ENCODE peak calls at places on chromosomes 2 and 18, in eight cellular contexts. V is GM23248, F is fibroblast of lung, Y is DND-41, B is K562, D is MM.1S, R is neural progenitor cell, N is neuronal stem cell. M is an unnamed sample.

GRCh38 chr2:220198911-220199310 is 571.5 kb downstream of the SLC4A3 start:
- DNase-seq in N (no peak), R (no peak), D (no peak), V (peak), B (no peak), Y (no peak), F (peak), M (no peak)

GRCh38 chr2:31935370-31935769 is 75.4 kb downstream of the MEMO1 start:
- DNase-seq in Y (no peak), D (no peak), F (no peak), B (no peak), R (no peak), N (no peak), V (no peak), M (no peak)

GRCh38 chr2:12709207-12709522 is 7.6 kb upstream of the TRIB2 start:
- DNase-seq in V (no peak), F (no peak), R (no peak), Y (peak), D (no peak), B (no peak), N (no peak), M (no peak)

GRCh38 chr2:222572264-222572721 is 83.6 kb downstream of the FARSB start:
- DNase-seq in Y (no peak), N (no peak), V (no peak), F (no peak), R (no peak), D (peak), B (no peak), M (no peak)

GRCh38 chr2:223069465-223069864 is 17.5 kb downstream of the KCNE4 start:
- DNase-seq in V (no peak), N (no peak), D (no peak), F (no peak), Y (no peak), B (no peak), R (no peak), M (no peak)

GRCh38 chr2:232537079-232537478 is 2.4 kb upstream of the CHRNG start:
- DNase-seq in V (no peak), B (peak), D (no peak), N (no peak), Y (no peak), R (peak), F (no peak), M (no peak)

GRCh38 chr2:215367647-215368492 is 56.0 kb downstream of the ATIC start:
- DNase-seq in Y (no peak), F (peak), V (peak), B (no peak), R (no peak), D (no peak), N (no peak), M (no peak)

GRCh38 chr2:63790913-63791312 is 50.8 kb upstream of the UGP2 start:
- DNase-seq in F (peak), V (peak), B (no peak), Y (no peak), D (no peak), R (no peak), N (no peak), M (no peak)

GRCh38 chr18:21894619-21895367 is 154.2 kb downstream of the MIB1 start:
- DNase-seq in B (no peak), D (no peak), N (no peak), V (peak), R (no peak), F (peak), Y (no peak), M (no peak)

GRCh38 chr2:108403494-108403893 is 25.7 kb downstream of the SULT1C4 start:
- DNase-seq in B (no peak), R (peak), F (peak), V (peak), D (no peak), N (no peak), Y (no peak), M (no peak)

GRCh38 chr2:152062130-152063091 is 36.4 kb downstream of the CACNB4 start:
- DNase-seq in D (no peak), N (no peak), F (peak), R (no peak), B (no peak), Y (no peak), V (peak), M (no peak)

GRCh38 chr2:5391361-5391760 is 300.8 kb upstream of the SOX11 start:
- DNase-seq in F (peak), R (no peak), Y (no peak), V (no peak), B (no peak), N (no peak), D (no peak), M (no peak)

GRCh38 chr2:14197293-14197692 is 435.2 kb upstream of the LRATD1 start:
- DNase-seq in R (no peak), V (no peak), Y (no peak), B (no peak), D (no peak), F (no peak), N (no peak), M (no peak)

GRCh38 chr2:124145982-124146381 is 120.9 kb downstream of the CNTNAP5 start:
- DNase-seq in N (no peak), B (no peak), Y (no peak), V (no peak), F (no peak), R (no peak), D (peak), M (no peak)

GRCh38 chr18:21191596-21192307 is 50.3 kb upstream of the GREB1L start:
- DNase-seq in D (no peak), B (peak), F (peak), Y (peak), V (peak), N (no peak), R (peak), M (no peak)

GRCh38 chr18:75437979-75438378 is 10.5 kb upstream of the SMIM21 start:
- DNase-seq in N (no peak), R (no peak), Y (no peak), B (no peak), F (no peak), D (no peak), V (no peak), M (no peak)

GRCh38 chr2:164981217-164981990 is 26.1 kb upstream of the SLC38A11 start:
- DNase-seq in N (no peak), V (peak), R (no peak), D (no peak), F (no peak), Y (no peak), B (no peak), M (no peak)

GRCh38 chr2:241050624-241051577 is 51.2 kb downstream of the MTERF4 start:
- DNase-seq in B (no peak), D (no peak), N (no peak), R (no peak), Y (no peak), F (no peak), V (no peak), M (peak)

GRCh38 chr2:151374426-151374825 is 17.0 kb downstream of the TNFAIP6 start:
- DNase-seq in V (peak), B (peak), R (no peak), N (no peak), F (peak), Y (no peak), D (no peak), M (no peak)

GRCh38 chr2:84971799-84972790 is 1.1 kb downstream of the KCMF1 start:
- DNase-seq in B (no peak), N (no peak), V (peak), Y (peak), D (peak), F (peak), R (peak), M (peak)

GRCh38 chr2:23510471-23510870 is 125.5 kb downstream of the KLHL29 start:
- DNase-seq in R (no peak), V (no peak), F (no peak), D (no peak), Y (no peak), B (no peak), N (no peak), M (no peak)

GRCh38 chr2:95158891-95159619 is 593 bp downstream of the ZNF514 start:
- DNase-seq in B (peak), N (peak), D (no peak), R (peak), V (peak), Y (no peak), F (peak), M (peak)

GRCh38 chr2:161946489-161947107 is 127.4 kb downstream of the DPP4 start:
- DNase-seq in B (no peak), V (peak), D (peak), R (peak), N (peak), Y (peak), F (peak), M (no peak)

GRCh38 chr2:65291221-65292094 is 63.8 kb downstream of the ACTR2 start:
- DNase-seq in V (no peak), Y (no peak), N (no peak), B (no peak), D (no peak), R (no peak), F (no peak), M (no peak)

GRCh38 chr2:217262916-217263315 is 403.1 kb upstream of the TNP1 start:
- DNase-seq in V (no peak), N (no peak), D (no peak), R (no peak), B (no peak), F (no peak), Y (no peak), M (no peak)

GRCh38 chr2:55358451-55358850 is 61.2 kb downstream of the CCDC88A start:
- DNase-seq in V (no peak), F (no peak), D (no peak), N (no peak), R (no peak), B (no peak), Y (no peak), M (no peak)

GRCh38 chr2:55357164-55357563 is 62.5 kb downstream of the CCDC88A start:
- DNase-seq in N (no peak), R (no peak), V (no peak), F (no peak), Y (no peak), B (no peak), D (no peak), M (no peak)

GRCh38 chr2:55363636-55364035 is 56.0 kb downstream of the CCDC88A start:
- DNase-seq in Y (no peak), B (no peak), R (no peak), D (no peak), V (no peak), N (no peak), F (no peak), M (no peak)

GRCh38 chr2:55361465-55362189 is 58.0 kb downstream of the CCDC88A start:
- DNase-seq in N (no peak), D (peak), F (no peak), B (no peak), R (no peak), V (no peak), Y (no peak), M (no peak)

DNA sequence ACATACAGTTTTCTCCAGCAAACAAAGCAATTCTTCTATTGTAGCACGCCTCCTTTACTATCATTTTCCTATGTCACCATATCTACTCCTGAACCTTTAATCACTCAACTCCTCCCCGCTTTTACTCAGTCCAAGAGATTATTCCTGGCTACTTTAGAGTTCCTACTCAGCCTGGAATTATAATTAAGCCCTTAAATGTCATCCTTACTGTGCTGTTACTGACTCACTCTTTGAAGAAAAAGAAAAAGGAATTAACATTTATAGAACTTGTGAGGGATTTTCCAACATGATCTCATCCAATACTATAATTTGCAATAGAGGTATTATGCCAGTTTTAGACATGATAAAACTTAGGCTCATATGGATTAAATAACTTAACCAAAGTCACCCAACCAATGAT is 61.7 kb downstream of the CCDC88A start:
- DNase-seq in Y (no peak), V (peak), R (no peak), F (no peak), D (no peak), N (no peak), B (no peak), M (no peak)
- H3K9ac ChIP-seq in Y (no peak), V (no peak), R (no peak), F (no peak), D (no peak), N (no peak), B (no peak), M (no peak)

DNA sequence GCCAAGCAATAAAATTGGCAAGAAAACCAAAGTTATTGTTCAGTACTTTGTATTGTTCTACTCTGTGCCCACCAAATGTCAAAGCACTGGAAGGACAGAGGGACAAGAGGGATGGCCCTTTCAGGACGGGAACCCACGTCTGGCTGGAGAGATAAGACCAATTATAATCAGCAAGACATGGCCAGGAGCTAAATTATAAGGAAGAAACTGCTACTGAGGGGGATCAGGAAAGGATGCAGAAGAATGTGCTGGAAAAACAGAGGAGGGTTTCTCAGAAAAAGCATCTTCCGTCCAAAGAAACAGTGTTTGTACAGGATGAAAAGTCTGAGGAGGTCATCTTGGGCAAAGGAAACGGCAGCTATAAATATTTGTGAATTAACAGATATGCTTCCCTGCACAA is 46.4 kb upstream of the NARS1 start:
- DNase-seq in Y (no peak), R (no peak), F (no peak), B (peak), N (no peak), V (no peak), D (no peak), M (no peak)
- H3K4me3 ChIP-seq in Y (no peak), R (no peak), F (no peak), B (no peak), N (no peak), V (no peak), D (no peak), M (no peak)

DNA sequence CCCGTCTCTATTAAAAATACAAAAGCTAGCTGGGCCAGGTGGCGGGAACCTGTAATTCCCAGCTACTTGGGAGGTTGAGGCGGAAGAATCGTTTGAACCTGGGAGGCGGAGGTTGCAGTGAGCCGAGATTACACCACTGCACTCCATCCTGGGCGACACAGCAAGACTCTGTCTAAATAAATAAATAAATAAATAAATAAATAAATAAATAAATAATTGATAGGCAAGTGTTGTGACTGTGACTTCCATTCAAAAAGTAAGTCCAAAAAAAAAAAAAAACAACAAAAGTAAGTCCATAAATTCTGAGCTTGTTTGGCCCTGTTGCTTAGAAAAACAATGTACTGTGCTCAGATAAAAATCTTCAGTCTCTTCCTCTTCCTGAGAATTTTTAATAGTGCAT is 2.2 kb downstream of the STON1 start:
- DNase-seq in R (no peak), Y (no peak), V (no peak), B (no peak), N (no peak), F (no peak), D (no peak), M (no peak)
- H3K9ac ChIP-seq in R (no peak), Y (no peak), V (no peak), B (no peak), N (no peak), F (no peak), D (no peak), M (no peak)

DNA sequence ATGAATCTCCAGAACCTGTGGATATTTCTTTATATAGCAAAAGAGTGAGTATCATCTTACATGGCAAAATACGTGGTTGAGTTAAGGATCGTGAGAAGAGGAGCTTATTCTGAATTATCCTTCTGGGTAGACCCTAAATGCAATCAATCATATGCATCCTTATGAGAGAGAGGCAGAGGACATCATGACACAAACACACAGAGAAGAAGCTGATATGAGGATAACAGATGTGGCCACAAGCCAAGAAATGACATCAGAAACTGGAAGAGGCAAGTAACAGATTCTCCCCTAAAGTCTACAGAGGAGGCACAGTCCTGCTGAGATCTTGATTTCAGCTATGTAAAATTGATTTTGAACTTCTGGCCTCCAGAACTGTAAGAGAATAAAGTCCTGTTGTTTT is 730.2 kb upstream of the ZNF804A start:
- DNase-seq in B (no peak), R (no peak), Y (no peak), F (peak), V (no peak), N (no peak), D (no peak), M (no peak)
- H3K4me3 ChIP-seq in B (no peak), R (no peak), Y (no peak), F (no peak), V (no peak), N (no peak), D (no peak), M (no peak)

DNA sequence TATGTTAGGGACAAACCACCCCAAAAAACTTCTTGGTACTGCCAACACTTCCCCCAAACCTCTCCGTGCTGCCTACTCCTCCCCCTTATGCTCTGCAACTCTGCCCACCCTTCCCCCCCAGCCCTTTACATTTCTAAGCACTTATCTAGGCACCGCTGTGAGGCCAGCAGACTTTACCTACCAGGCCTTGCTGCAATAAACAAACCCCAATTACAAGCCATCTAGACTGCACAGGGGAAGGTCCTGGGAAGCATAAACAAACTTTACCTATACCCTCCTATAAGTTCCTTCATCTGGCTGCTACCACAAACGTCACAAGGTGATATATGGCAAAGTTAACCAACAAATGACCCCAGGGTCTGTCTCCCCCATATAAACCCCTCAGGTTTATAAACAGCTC is 259.4 kb upstream of the GULP1 start:
- DNase-seq in R (no peak), D (no peak), Y (no peak), V (no peak), F (no peak), B (no peak), N (no peak), M (no peak)
- H3K9ac ChIP-seq in R (no peak), D (no peak), Y (no peak), V (no peak), F (no peak), B (no peak), N (no peak), M (no peak)

GRCh38 chr18:76980663-76981387 is 151.8 kb downstream of the MBP start:
- DNase-seq in N (no peak), B (no peak), D (no peak), F (peak), V (no peak), Y (no peak), R (no peak), M (no peak)
- H3K4me3 ChIP-seq in N (no peak), B (no peak), D (no peak), F (no peak), V (no peak), Y (no peak), R (no peak), M (no peak)

GRCh38 chr2:45843136-45843535 is 191.7 kb downstream of the PRKCE start:
- DNase-seq in R (no peak), V (no peak), F (no peak), N (no peak), B (no peak), D (no peak), Y (peak), M (no peak)

GRCh38 chr2:45841752-45842407 is 190.4 kb downstream of the PRKCE start:
- DNase-seq in R (no peak), B (no peak), F (no peak), D (no peak), N (no peak), Y (peak), V (no peak), M (no peak)

GRCh38 chr2:45837812-45838341 is 186.4 kb downstream of the PRKCE start:
- DNase-seq in N (no peak), Y (no peak), V (no peak), D (no peak), F (no peak), B (no peak), R (no peak), M (no peak)

GRCh38 chr2:45839388-45840251 is 188.1 kb downstream of the PRKCE start:
- DNase-seq in F (peak), Y (no peak), B (no peak), V (peak), D (no peak), R (no peak), N (no peak), M (no peak)

GRCh38 chr2:45840481-45840880 is 189.0 kb downstream of the PRKCE start:
- DNase-seq in B (no peak), D (no peak), Y (no peak), V (no peak), N (no peak), R (no peak), F (no peak), M (no peak)
- H3K9ac ChIP-seq in B (no peak), D (no peak), Y (no peak), V (no peak), N (no peak), R (no peak), F (no peak), M (no peak)

GRCh38 chr2:105396254-105397024 is 2.4 kb downstream of the FHL2 start:
- DNase-seq in D (no peak), Y (no peak), B (peak), F (peak), N (no peak), R (no peak), V (peak), M (no peak)
- H3K4me3 ChIP-seq in D (no peak), Y (no peak), B (peak), F (peak), N (no peak), R (no peak), V (peak), M (peak)

M was measured in kidney.